ENCODE peak calls at places on chromosome 7, in eight cellular contexts. X is OCI-LY7; Z is NT2/D1; D is stomach; G is suprapubic skin; O is CD8-positive, alpha-beta T cell; K is aorta; U is A549. T is an unnamed sample.

GRCh38 chr7:85000973-85001372 is 185.9 kb downstream of the SEMA3D start:
- DNase-seq in O (no peak), G (no peak), Z (no peak), D (no peak), K (no peak), U (no peak), X (no peak), T (no peak)

GRCh38 chr7:66297579-66297978 is 92.4 kb downstream of the TPST1 start:
- DNase-seq in G (no peak), O (no peak), K (no peak), Z (no peak), U (no peak), D (no peak), X (no peak), T (no peak)

GRCh38 chr7:137254766-137255165 is 88.8 kb downstream of the PTN start:
- DNase-seq in U (no peak), G (no peak), X (no peak), K (no peak), O (no peak), Z (no peak), D (no peak), T (no peak)

GRCh38 chr7:13532028-13532753 is 457.3 kb downstream of the ETV1 start:
- DNase-seq in D (no peak), O (no peak), G (no peak), Z (no peak), K (no peak), X (no peak), U (no peak), T (no peak)

GRCh38 chr7:119482209-119482608 is 790.8 kb upstream of the KCND2 start:
- DNase-seq in G (no peak), K (no peak), X (peak; percentile 7), D (peak; percentile 34), O (no peak), U (peak; percentile 7), Z (peak; percentile 32), T (no peak)

GRCh38 chr7:129501760-129502707 is at the start of gene SMKR1:
- DNase-seq in Z (no peak), D (peak; percentile 88), K (peak; percentile 87), X (peak; percentile 80), G (peak; percentile 83), O (peak; percentile 93), U (peak; percentile 92), T (peak; percentile 91)

GRCh38 chr7:98418271-98418635 is 17.4 kb upstream of the BAIAP2L1 start:
- DNase-seq in G (no peak), X (no peak), D (no peak), Z (no peak), K (peak; percentile 22), U (peak; percentile 58), O (no peak), T (no peak)

GRCh38 chr7:75704928-75705327 is 33.8 kb downstream of the HIP1 start:
- DNase-seq in D (no peak), X (no peak), K (no peak), G (no peak), U (no peak), Z (no peak), O (no peak), T (no peak)

GRCh38 chr7:142873871-142874270 is 11.7 kb downstream of the TRPV6 start:
- DNase-seq in K (peak; percentile 26), O (no peak), G (peak; percentile 45), U (no peak), Z (no peak), X (no peak), D (no peak), T (no peak)

GRCh38 chr7:109136893-109137292 is 567.2 kb downstream of the DNAJB9 start:
- DNase-seq in G (no peak), K (no peak), Z (no peak), D (no peak), X (no peak), U (no peak), O (no peak), T (no peak)

GRCh38 chr7:109126404-109127050 is 556.9 kb downstream of the DNAJB9 start:
- DNase-seq in X (no peak), K (no peak), O (no peak), G (no peak), D (no peak), U (no peak), Z (peak; percentile 25), T (no peak)

DNA sequence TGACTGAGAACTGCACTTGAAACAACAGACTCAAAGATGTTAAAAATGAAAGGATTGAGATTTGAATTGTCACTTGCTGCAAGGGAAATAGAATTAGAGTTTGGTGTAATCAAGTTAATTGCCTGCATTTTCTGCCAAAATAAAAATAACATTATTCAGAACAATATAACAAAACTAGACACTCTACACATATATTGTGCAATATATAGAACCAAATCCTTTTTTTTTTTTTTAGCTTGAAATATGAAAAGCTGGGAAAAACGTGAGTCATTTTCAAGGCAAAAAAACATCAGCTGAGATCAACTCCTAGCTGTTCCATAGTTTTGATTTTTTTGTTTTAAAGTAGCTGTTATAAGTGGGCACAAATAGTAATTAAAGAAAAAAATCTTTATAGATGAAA is 561.5 kb downstream of the DNAJB9 start:
- DNase-seq in D (no peak), U (no peak), X (no peak), K (no peak), O (no peak), G (no peak), Z (no peak), T (no peak)
- H3K4me1 ChIP-seq in D (no peaks in the 10 kb centered on the region), U (no peaks in the 10 kb centered on the region), X (no peaks in the 10 kb centered on the region), K (no peaks in the 10 kb centered on the region), O (no peaks in the 10 kb centered on the region), G (no peaks in the 10 kb centered on the region), Z (no peaks in the 10 kb centered on the region), T (no peaks in the 10 kb centered on the region)

GRCh38 chr7:116229359-116229758 is 19.0 kb downstream of the TES start:
- DNase-seq in U (no peak), G (no peak), X (no peak), D (no peak), O (no peak), K (no peak), Z (no peak), T (no peak)
- H3K4me1 ChIP-seq in U (peaks cover 73% of the 10 kb centered on the region), G (peaks cover 57% of the 10 kb centered on the region), X (no peaks in the 10 kb centered on the region), D (peaks cover 50% of the 10 kb centered on the region), O (peaks cover 75% of the 10 kb centered on the region), K (peaks cover 9% of the 10 kb centered on the region), Z (no peaks in the 10 kb centered on the region), T (peaks cover 77% of the 10 kb centered on the region)

DNA sequence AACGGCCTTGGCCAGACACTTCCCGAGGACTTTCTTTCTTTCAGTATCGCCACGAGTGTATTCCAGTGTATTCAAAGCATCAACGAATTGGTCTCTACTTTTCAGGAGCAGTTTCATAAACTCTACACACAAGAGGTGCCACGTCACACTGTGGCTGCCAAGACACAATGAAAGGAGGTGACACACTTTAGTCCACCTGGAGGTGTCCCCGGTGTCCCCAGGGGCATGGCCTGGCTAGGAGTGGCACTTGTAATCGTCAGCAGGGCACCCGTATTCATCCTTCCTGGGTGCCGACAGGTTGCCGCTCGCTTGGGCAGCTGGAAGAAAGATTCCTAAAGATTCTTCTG is 5.0 kb downstream of the TNS3 start:
- DNase-seq in X (no peak), D (peak; percentile 61), U (no peak), Z (no peak), K (no peak), G (no peak), O (no peak), T (no peak)
- H3K4me1 ChIP-seq in X (peaks cover 80% of the 10 kb centered on the region), D (peaks cover 84% of the 10 kb centered on the region), U (peaks cover 84% of the 10 kb centered on the region), Z (peaks cover 30% of the 10 kb centered on the region), K (peaks cover 6% of the 10 kb centered on the region), G (peaks cover 88% of the 10 kb centered on the region), O (no peaks in the 10 kb centered on the region), T (no peaks in the 10 kb centered on the region)

GRCh38 chr7:47648301-47648900 is 66.5 kb upstream of the TNS3 start:
- DNase-seq in O (no peak), Z (no peak), K (no peak), D (no peak), U (no peak), G (no peak), X (no peak), T (no peak)
- H3K4me1 ChIP-seq in O (peaks cover 14% of the 10 kb centered on the region), Z (no peaks in the 10 kb centered on the region), K (peaks cover 2% of the 10 kb centered on the region), D (no peaks in the 10 kb centered on the region), U (peaks cover 62% of the 10 kb centered on the region), G (no peaks in the 10 kb centered on the region), X (peaks cover 17% of the 10 kb centered on the region), T (no peaks in the 10 kb centered on the region)

GRCh38 chr7:158860394-158860793 is 4.0 kb downstream of the DYNC2I1 start:
- DNase-seq in O (no peak), D (no peak), X (no peak), G (no peak), K (no peak), U (no peak), Z (no peak), T (no peak)
- H3K4me1 ChIP-seq in O (peaks cover 19% of the 10 kb centered on the region), D (peaks cover 16% of the 10 kb centered on the region), X (peaks cover 20% of the 10 kb centered on the region), G (peaks cover 37% of the 10 kb centered on the region), K (no peaks in the 10 kb centered on the region), U (peaks cover 31% of the 10 kb centered on the region), Z (peaks cover 5% of the 10 kb centered on the region), T (peaks cover 18% of the 10 kb centered on the region)

GRCh38 chr7:81627565-81628287 is 142.1 kb downstream of the HGF start:
- DNase-seq in X (no peak), D (no peak), O (no peak), Z (no peak), G (no peak), U (no peak), K (no peak), T (no peak)

GRCh38 chr7:81624021-81624630 is 145.7 kb downstream of the HGF start:
- DNase-seq in U (no peak), K (no peak), O (no peak), X (no peak), Z (no peak), G (no peak), D (no peak), T (no peak)

GRCh38 chr7:81625311-81625651 is 144.6 kb downstream of the HGF start:
- DNase-seq in U (no peak), X (no peak), O (no peak), K (no peak), G (no peak), Z (no peak), D (no peak), T (no peak)

GRCh38 chr7:81624650-81625310 is 145.1 kb downstream of the HGF start:
- DNase-seq in Z (no peak), U (no peak), X (no peak), D (no peak), K (no peak), G (no peak), O (no peak), T (no peak)

DNA sequence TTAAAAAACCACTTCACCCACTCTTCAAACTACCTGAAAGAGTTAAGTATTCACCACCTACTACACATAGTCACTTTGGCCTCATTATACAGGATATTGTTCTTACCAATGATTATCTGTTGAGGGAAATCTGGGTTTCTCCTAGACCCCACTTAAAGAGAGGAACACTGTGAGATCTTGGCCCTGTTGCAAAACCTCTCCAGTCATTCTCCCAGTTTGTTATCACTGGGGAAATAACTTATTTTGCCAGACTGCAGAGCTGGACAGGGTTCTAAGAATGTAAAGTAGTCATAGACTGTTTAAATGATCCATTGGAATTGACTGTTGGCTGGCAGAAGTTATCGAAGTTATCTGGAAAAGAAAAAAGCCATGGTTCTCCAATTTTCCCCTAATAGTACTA is 143.8 kb downstream of the HGF start:
- DNase-seq in O (no peak), U (no peak), K (no peak), D (no peak), Z (no peak), X (no peak), G (no peak), T (no peak)
- H3K4me1 ChIP-seq in O (no peaks in the 10 kb centered on the region), U (peaks cover 36% of the 10 kb centered on the region), K (no peaks in the 10 kb centered on the region), D (no peaks in the 10 kb centered on the region), Z (no peaks in the 10 kb centered on the region), X (no peaks in the 10 kb centered on the region), G (no peaks in the 10 kb centered on the region), T (no peaks in the 10 kb centered on the region)